ENCODE peak calls at places on chromosomes 16 and 17, in nine cellular contexts. J is foreskin fibroblast, N is uterus, C is thoracic aorta, L is cardiac fibroblast, U is fibroblast of the aortic adventitia, T is GM10248, O is epithelial cell of esophagus, B is endodermal cell. W is an unnamed sample.

GRCh38 chr17:81551458-81552243 is 502 bp downstream of the FAAP100 start:
- DNase-seq in J (peak), N (no peak), C (no peak), L (no peak), U (no peak), T (no peak), O (peak), B (peak), W (no peak)

GRCh38 chr17:69300222-69300621 is 26.7 kb downstream of the ABCA5 start:
- DNase-seq in J (no peak), N (no peak), C (no peak), L (peak), U (no peak), T (no peak), O (no peak), B (no peak), W (no peak)

GRCh38 chr17:7213895-7214299 is 5.7 kb downstream of the DLG4 start:
- DNase-seq in J (peak), N (peak), C (peak), L (peak), U (peak), T (no peak), O (peak), B (peak), W (peak)

GRCh38 chr17:28634211-28634865 is 10.6 kb downstream of the BLTP2 start:
- DNase-seq in J (no peak), N (no peak), C (no peak), L (no peak), U (no peak), T (no peak), O (peak), B (no peak), W (no peak)

GRCh38 chr17:1643999-1644492 is 1.5 kb downstream of the SCARF1 start:
- DNase-seq in J (peak), N (no peak), C (no peak), L (peak), U (no peak), T (peak), O (no peak), B (peak), W (no peak)

GRCh38 chr16:85385463-85386331 is 227.4 kb upstream of the GSE1 start:
- DNase-seq in J (no peak), N (no peak), C (no peak), L (no peak), U (no peak), T (no peak), O (no peak), B (no peak), W (no peak)

GRCh38 chr16:89847056-89847929 is 19.0 kb downstream of the SPIRE2 start:
- DNase-seq in J (no peak), N (no peak), C (no peak), L (no peak), U (no peak), T (no peak), O (no peak), B (no peak), W (no peak)

GRCh38 chr17:61235001-61235820 is 164.4 kb upstream of the TBX2 start:
- DNase-seq in J (no peak), N (no peak), C (no peak), L (no peak), U (no peak), T (no peak), O (no peak), B (peak), W (no peak)

GRCh38 chr17:6508519-6509294 is 47.6 kb downstream of the PITPNM3 start:
- DNase-seq in J (no peak), N (no peak), C (no peak), L (no peak), U (no peak), T (no peak), O (no peak), B (peak), W (no peak)

GRCh38 chr17:68704897-68705296 is 103.7 kb upstream of the FAM20A start:
- DNase-seq in J (peak), N (no peak), C (no peak), L (peak), U (peak), T (no peak), O (no peak), B (no peak), W (no peak)

GRCh38 chr17:47785538-47786123 is 36.0 kb downstream of the OSBPL7 start:
- DNase-seq in J (peak), N (no peak), C (no peak), L (peak), U (peak), T (peak), O (peak), B (peak), W (no peak)

GRCh38 chr16:84817206-84817605 is 2.6 kb upstream of the CRISPLD2 start:
- DNase-seq in J (no peak), N (no peak), C (no peak), L (no peak), U (no peak), T (no peak), O (no peak), B (no peak), W (no peak)

DNA sequence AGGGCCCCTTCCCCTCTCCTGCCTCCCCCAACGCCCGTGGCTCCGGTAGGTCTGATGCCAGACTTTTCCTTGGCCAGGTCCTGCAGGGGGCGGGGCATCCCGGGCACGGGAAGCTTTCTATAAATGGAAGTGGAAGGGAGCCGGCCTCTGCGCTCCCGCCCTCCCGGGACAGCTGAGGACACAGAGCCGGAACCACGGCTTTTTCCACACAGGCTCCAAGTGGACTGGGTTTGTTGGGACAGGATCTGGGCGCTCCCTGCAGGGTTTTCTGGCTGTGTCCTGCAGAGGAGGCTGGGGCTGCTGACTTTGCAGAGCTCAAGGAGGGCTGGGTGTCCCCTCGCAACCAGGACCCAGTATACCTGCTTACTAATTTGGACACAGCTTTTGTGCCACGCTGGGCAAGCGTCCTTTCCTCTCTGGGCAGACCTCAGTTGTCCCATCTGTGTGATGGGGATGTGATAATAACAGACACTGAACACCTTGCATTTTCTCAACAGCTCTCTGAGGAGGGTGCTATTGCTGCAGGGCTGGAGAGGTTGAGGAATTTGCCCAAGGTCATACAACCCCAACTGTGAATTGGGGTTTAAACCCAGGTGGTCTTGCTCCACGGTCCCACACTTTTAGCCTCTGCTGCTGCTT is 1.8 kb downstream of the TNS4 start:
- DNase-seq in J (peak), N (peak), C (peak), L (peak), U (peak), T (no peak), O (peak), B (peak), W (peak)
- TF ChIP-seq CTCF in J (no peak), N (peak), C (no peak), L (no peak), U (no peak), T (no peak), O (no peak), B (peak), W (no peak)

DNA sequence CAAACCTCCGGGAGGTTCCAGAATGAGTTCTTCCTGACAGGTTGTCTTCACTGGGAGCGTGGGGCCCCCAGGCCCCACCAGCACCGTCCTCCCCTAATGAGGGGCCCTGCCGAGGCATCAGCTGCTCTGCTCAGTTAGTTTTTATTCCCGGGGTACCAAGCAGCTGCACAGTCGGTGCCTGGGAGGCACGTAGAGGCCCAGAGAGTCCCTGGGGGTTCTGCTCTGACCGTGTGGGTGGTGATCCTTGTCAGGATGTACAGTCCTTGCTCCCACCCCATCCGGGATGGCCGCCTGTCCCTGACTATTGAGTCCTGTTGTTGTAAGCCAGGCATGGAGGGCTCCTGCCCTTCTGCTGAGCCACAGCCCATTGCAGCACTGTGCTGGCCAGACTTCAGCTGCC is 18.5 kb downstream of the NMRAL1 start:
- DNase-seq in J (no peak), N (no peak), C (no peak), L (no peak), U (no peak), T (no peak), O (no peak), B (no peak), W (no peak)
- TF ChIP-seq CTCF in J (no peak), N (no peak), C (no peak), L (no peak), U (no peak), T (no peak), O (no peak), B (no peak), W (no peak)

GRCh38 chr17:50808413-50808812 is 27.0 kb upstream of the WFIKKN2 start:
- DNase-seq in J (no peak), N (no peak), C (no peak), L (no peak), U (no peak), T (no peak), O (no peak), B (no peak), W (no peak)

GRCh38 chr17:50807675-50808074 is 27.7 kb upstream of the WFIKKN2 start:
- DNase-seq in J (no peak), N (no peak), C (no peak), L (no peak), U (no peak), T (no peak), O (no peak), B (no peak), W (no peak)

GRCh38 chr17:50805486-50805885 is 29.9 kb upstream of the WFIKKN2 start:
- DNase-seq in J (no peak), N (no peak), C (no peak), L (no peak), U (no peak), T (no peak), O (no peak), B (no peak), W (no peak)

GRCh38 chr17:50807014-50807413 is 28.4 kb upstream of the WFIKKN2 start:
- DNase-seq in J (no peak), N (no peak), C (no peak), L (peak), U (peak), T (no peak), O (no peak), B (no peak), W (no peak)

DNA sequence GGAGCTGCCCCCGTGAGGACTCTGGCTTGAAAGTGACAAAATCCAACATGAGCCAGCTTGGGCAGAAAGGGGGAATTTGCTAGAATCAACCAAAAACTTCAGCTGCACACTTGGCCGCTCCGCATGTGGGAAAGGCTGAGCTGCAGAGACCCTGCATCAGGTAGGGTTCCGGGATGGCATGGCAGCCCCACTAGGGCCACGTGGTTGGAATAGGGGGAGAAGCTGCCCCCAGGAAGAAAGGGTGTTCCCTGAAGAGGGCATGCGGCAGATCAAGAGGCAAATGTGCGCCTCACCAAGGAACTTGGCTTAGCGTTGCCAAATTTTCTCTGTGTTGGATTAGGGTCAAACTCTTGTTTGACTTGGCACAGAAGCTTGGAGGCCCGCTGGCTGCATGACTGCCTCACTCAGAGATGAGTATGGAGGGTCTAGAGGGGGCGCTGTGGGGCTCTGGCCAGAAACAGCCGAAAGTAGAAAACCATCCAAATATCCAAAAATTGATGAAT is 29.2 kb upstream of the WFIKKN2 start:
- DNase-seq in J (no peak), N (no peak), C (no peak), L (peak), U (peak), T (no peak), O (no peak), B (peak), W (no peak)
- TF ChIP-seq CTCF in J (no peak), N (no peak), C (no peak), L (peak), U (peak), T (no peak), O (no peak), B (peak), W (no peak)

GRCh38 chr16:82344157-82344556 is 174.1 kb upstream of the MPHOSPH6 start:
- DNase-seq in J (no peak), N (no peak), C (no peak), L (peak), U (no peak), T (no peak), O (peak), B (peak), W (no peak)
- TF ChIP-seq CTCF in J (peak), N (no peak), C (peak), L (peak), U (no peak), T (peak), O (peak), B (peak), W (no peak)

DNA sequence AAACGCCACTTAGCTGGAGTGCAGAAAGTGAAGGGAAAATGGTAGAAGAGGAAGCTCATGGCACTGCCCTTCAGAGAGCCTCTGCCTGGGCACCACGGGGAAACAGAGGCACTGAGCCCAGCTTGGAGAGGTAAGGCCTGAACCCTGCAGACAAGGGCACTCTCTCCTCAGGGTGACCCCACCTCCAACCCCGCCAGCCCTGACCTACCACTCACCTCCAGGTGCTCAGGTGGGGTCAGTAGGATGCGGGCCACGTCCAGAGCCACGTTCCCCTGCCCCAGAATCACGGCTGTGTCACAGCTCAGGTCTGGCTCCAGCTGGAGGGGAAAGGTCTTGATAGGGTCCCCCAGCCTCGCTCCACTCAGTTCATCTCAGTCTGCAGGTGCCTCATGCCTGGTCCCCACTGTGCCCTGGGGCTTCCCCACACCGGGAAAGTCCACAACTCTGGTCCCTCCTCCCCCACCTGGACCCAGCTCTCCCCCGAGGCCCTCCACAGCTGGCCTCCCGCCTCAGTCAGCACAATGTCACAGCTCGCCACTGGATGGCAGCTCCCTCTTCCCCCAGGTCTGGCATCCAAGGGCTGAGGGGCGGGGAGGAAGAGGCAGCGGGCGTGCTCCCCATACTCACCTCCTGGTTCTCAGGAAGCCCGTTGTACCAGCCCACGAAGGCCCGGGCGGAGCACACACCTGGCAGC is 6.0 kb upstream of the GRIN2C start:
- DNase-seq in J (no peak), N (no peak), C (no peak), L (no peak), U (no peak), T (no peak), O (no peak), B (peak), W (no peak)
- TF ChIP-seq CTCF in J (no peak), N (no peak), C (no peak), L (no peak), U (no peak), T (peak), O (peak), B (peak), W (no peak)

DNA sequence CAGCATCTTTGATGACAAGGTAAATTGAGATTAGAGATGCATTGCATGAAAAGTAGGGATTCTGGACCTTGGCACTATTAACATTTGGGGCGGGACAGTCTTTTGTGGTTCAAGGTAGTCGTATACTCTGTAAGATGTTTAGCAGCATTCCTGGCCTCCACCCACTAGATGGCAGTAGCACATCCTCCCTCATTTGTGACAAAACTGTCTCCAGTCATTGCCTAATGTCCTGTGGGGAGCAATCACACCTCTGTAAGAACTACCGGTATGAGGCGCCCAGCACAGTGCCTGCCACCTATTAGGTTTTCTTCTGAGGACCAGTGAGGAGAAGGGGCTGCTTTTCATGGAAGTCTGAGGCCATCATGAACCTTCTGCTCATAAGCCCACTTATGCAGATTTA is 180.8 kb downstream of the RBFOX1 start:
- DNase-seq in J (no peak), N (no peak), C (no peak), L (no peak), U (no peak), T (no peak), O (no peak), B (peak), W (no peak)
- TF ChIP-seq CTCF in J (no peak), N (no peak), C (no peak), L (no peak), U (no peak), T (peak), O (no peak), B (peak), W (no peak)

DNA sequence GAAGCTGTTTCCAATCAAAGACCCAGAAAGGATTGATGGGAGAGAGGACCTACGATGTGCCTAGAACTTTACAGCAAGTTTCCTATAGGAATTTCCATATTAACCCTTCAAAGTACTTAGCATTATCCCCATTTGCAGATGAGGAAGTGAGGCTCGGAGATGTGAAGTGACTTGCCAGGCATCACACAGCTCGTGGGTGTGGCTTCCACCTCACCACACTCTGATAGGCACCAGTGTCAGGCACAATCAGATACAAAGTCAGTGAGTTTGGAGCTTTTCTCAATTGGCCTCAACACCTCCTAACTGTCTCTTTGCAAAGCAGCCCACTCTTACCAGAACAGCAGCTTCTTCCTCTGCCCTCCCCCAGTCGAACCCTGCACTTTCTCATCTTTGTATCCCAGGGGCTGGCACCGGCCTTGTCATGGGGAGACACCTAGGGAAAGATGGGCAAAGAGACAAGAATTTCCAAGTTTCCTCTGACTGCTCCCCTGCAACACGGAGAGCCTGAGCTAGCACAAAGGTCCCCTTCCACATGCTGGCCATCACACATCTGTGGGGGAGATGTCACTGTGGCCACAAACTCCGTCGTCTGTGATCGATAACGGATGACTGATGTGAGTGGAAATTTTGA is 37.4 kb upstream of the CCL1 start:
- DNase-seq in J (no peak), N (no peak), C (no peak), L (no peak), U (no peak), T (no peak), O (no peak), B (peak), W (no peak)
- TF ChIP-seq CTCF in J (no peak), N (no peak), C (no peak), L (no peak), U (no peak), T (no peak), O (no peak), B (no peak), W (no peak)

GRCh38 chr17:18368948-18369347 is 5.6 kb upstream of the SHMT1 start:
- DNase-seq in J (no peak), N (no peak), C (no peak), L (no peak), U (no peak), T (no peak), O (peak), B (no peak), W (no peak)
- TF ChIP-seq CTCF in J (no peak), N (no peak), C (no peak), L (no peak), U (no peak), T (no peak), O (no peak), B (no peak), W (no peak)